ENCODE peak calls at places on chromosomes 6 and 20, in four cellular contexts. One of them, this sample, is unnamed.

GRCh38 chr6:16249971-16250370 is 11.6 kb downstream of the GMPR start:
- DNase-seq in AG10803: no peak
- DNase-seq in MM.1S: no peak
- DNase-seq in testis: no peak
- DNase-seq in this sample: no peak

GRCh38 chr20:34110025-34111013 is 1.7 kb downstream of the EIF2S2 start:
- DNase-seq in testis: no peak
- DNase-seq in AG10803: peak
- DNase-seq in MM.1S: peak
- DNase-seq in this sample: peak

GRCh38 chr6:162211022-162211421 is 516.5 kb downstream of the PRKN start:
- DNase-seq in AG10803: no peak
- DNase-seq in MM.1S: no peak
- DNase-seq in testis: no peak
- DNase-seq in this sample: no peak

GRCh38 chr6:22436134-22436533 is 133.2 kb upstream of the HDGFL1 start:
- DNase-seq in MM.1S: no peak
- DNase-seq in testis: no peak
- DNase-seq in AG10803: no peak
- DNase-seq in this sample: no peak

GRCh38 chr6:31497595-31498476 is at the start of gene MICB:
- DNase-seq in MM.1S: peak
- DNase-seq in AG10803: peak
- DNase-seq in testis: peak
- DNase-seq in this sample: peak

GRCh38 chr6:127937102-127937501 is 36.2 kb upstream of the THEMIS start:
- DNase-seq in MM.1S: no peak
- DNase-seq in testis: no peak
- DNase-seq in AG10803: peak
- DNase-seq in this sample: no peak

GRCh38 chr6:41602422-41602743 is 35.9 kb upstream of the MDFI start:
- DNase-seq in MM.1S: no peak
- DNase-seq in AG10803: no peak
- DNase-seq in testis: no peak
- DNase-seq in this sample: no peak

GRCh38 chr6:111918825-111919224 is 45.6 kb upstream of the FYN start:
- DNase-seq in MM.1S: no peak
- DNase-seq in AG10803: peak
- DNase-seq in testis: no peak
- DNase-seq in this sample: no peak

GRCh38 chr20:38855356-38855755 is 49.9 kb downstream of the PPP1R16B start:
- DNase-seq in MM.1S: no peak
- DNase-seq in testis: no peak
- DNase-seq in AG10803: peak
- DNase-seq in this sample: no peak

GRCh38 chr6:90284236-90284744 is 12.4 kb downstream of the BACH2 start:
- DNase-seq in AG10803: peak
- DNase-seq in testis: peak
- DNase-seq in MM.1S: peak
- DNase-seq in this sample: peak

GRCh38 chr20:61812771-61813485 is 252.8 kb downstream of the TAF4 start:
- DNase-seq in MM.1S: no peak
- DNase-seq in AG10803: no peak
- DNase-seq in testis: no peak
- DNase-seq in this sample: no peak

GRCh38 chr6:166906376-166907044 is 49.8 kb downstream of the RNASET2 start:
- DNase-seq in MM.1S: no peak
- DNase-seq in AG10803: no peak
- DNase-seq in testis: no peak
- DNase-seq in this sample: no peak

GRCh38 chr6:111721677-111722219 is 116.1 kb upstream of the TRAF3IP2 start:
- DNase-seq in MM.1S: peak
- DNase-seq in testis: peak
- DNase-seq in AG10803: peak
- DNase-seq in this sample: peak

GRCh38 chr6:127851197-127851596 is 49.7 kb downstream of the THEMIS start:
- DNase-seq in testis: no peak
- DNase-seq in AG10803: peak
- DNase-seq in MM.1S: no peak
- DNase-seq in this sample: no peak

GRCh38 chr6:170052991-170053821 is 237.7 kb downstream of the DLL1 start:
- DNase-seq in AG10803: no peak
- DNase-seq in MM.1S: no peak
- DNase-seq in testis: peak
- DNase-seq in this sample: no peak

GRCh38 chr6:53603381-53604121 is 58.6 kb upstream of the GCLC start:
- DNase-seq in AG10803: peak
- DNase-seq in MM.1S: no peak
- DNase-seq in testis: peak
- DNase-seq in this sample: no peak

GRCh38 chr6:157266274-157267101 is 56.8 kb downstream of the TMEM242 start:
- DNase-seq in MM.1S: no peak
- DNase-seq in AG10803: no peak
- DNase-seq in testis: no peak
- DNase-seq in this sample: no peak

GRCh38 chr6:35017461-35018183 is 123.5 kb downstream of the TCP11 start:
- DNase-seq in testis: peak
- DNase-seq in MM.1S: no peak
- DNase-seq in AG10803: peak
- DNase-seq in this sample: no peak
- H3K4me3 ChIP-seq in testis: peak
- H3K4me3 ChIP-seq in MM.1S: no peak
- H3K4me3 ChIP-seq in AG10803: peak
- H3K4me3 ChIP-seq in this sample: no peak

GRCh38 chr6:24564081-24564480 is 69.3 kb downstream of the ALDH5A1 start:
- DNase-seq in MM.1S: no peak
- DNase-seq in AG10803: no peak
- DNase-seq in testis: no peak
- DNase-seq in this sample: no peak
- H3K4me3 ChIP-seq in MM.1S: no peak
- H3K4me3 ChIP-seq in AG10803: no peak
- H3K4me3 ChIP-seq in testis: no peak
- H3K4me3 ChIP-seq in this sample: no peak

DNA sequence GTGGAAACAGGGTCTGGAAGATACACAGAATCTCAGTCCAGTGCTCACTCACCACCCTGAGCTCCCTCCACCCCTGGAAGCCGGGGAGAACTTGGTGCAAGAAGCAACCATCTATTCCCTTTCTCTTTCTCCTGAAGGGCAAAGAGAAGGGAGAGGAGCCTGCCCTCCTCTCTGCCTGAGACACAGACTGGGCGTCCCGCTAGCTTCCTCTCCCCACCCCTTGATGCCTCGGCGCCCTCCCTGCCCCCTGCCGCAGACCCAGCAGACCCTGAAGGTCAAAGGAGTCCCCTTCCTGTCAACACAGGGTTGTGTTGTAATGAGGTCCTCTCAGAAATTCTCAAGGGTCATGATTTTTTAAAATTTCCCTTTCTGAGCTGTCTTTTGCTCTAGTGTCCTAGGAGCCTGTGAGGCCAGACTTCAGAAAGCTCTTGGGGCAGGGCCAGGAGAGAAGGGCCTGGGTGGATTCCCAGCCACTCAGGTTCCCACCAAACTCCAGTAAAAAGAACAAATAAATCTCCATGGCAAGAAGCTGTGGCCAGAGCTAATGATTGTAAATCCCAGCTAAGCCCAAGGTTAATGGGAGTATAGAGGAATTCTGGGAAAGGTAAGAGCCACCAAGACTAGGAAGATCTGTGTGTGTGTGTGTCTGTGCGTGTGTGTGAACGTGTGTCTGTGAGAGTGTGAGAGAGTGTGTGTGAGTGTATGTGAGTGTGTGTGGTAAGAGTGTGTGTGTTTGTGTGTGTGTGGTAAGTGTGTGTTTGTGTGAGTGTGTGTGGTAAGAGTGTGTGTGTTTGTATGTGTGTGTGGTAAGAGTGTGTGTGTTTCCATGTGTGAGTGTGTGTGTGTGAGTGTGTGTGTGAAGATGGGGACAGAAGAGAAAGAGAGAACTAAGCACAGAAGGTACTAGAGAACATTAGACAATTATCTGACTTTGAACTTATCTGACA is 1.0 kb upstream of the JPH2 start:
- DNase-seq in testis: no peak
- DNase-seq in AG10803: peak
- DNase-seq in MM.1S: no peak
- DNase-seq in this sample: peak
- H3K4me3 ChIP-seq in testis: peak
- H3K4me3 ChIP-seq in AG10803: peak
- H3K4me3 ChIP-seq in MM.1S: no peak
- H3K4me3 ChIP-seq in this sample: no peak

DNA sequence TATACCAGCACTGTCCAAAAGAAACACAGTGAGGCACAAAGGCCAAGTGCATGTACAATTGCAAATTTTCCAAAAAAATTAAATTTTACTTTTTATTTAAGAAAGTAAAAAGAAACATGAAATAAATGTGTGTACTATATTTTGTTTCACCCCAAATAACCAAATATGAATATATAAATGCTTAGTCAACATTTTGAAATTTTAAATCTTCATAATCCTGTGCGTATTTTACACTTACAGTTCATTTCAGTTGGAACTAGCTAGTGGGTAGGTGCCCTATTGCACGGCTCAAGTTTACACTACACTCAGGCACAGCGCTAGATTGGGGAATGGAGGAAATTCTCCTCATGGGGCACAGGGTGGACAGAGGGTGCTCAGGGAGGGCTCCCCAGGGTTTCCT is 18.0 kb upstream of the BTN3A3 start:
- DNase-seq in testis: no peak
- DNase-seq in MM.1S: no peak
- DNase-seq in AG10803: no peak
- DNase-seq in this sample: no peak
- H3K4me3 ChIP-seq in testis: no peak
- H3K4me3 ChIP-seq in MM.1S: peak
- H3K4me3 ChIP-seq in AG10803: peak
- H3K4me3 ChIP-seq in this sample: peak

GRCh38 chr20:36155629-36155971 is 1.1 kb downstream of the EPB41L1 start:
- DNase-seq in testis: no peak
- DNase-seq in MM.1S: no peak
- DNase-seq in AG10803: no peak
- DNase-seq in this sample: no peak
- H3K4me3 ChIP-seq in testis: no peak
- H3K4me3 ChIP-seq in MM.1S: no peak
- H3K4me3 ChIP-seq in AG10803: peak
- H3K4me3 ChIP-seq in this sample: no peak

GRCh38 chr6:13012977-13013680 is 296.6 kb downstream of the PHACTR1 start:
- DNase-seq in AG10803: no peak
- DNase-seq in testis: peak
- DNase-seq in MM.1S: no peak
- DNase-seq in this sample: no peak
- H3K4me3 ChIP-seq in AG10803: peak
- H3K4me3 ChIP-seq in testis: peak
- H3K4me3 ChIP-seq in MM.1S: peak
- H3K4me3 ChIP-seq in this sample: no peak

GRCh38 chr20:26209171-26209941 is 512.7 kb upstream of the ZNF337 start:
- DNase-seq in testis: peak
- DNase-seq in AG10803: peak
- DNase-seq in MM.1S: no peak
- DNase-seq in this sample: peak

GRCh38 chr20:26207237-26207966 is 510.7 kb upstream of the ZNF337 start:
- DNase-seq in AG10803: no peak
- DNase-seq in MM.1S: no peak
- DNase-seq in testis: no peak
- DNase-seq in this sample: no peak

GRCh38 chr20:26205350-26205749 is 508.7 kb upstream of the ZNF337 start:
- DNase-seq in MM.1S: no peak
- DNase-seq in AG10803: no peak
- DNase-seq in testis: no peak
- DNase-seq in this sample: no peak

DNA sequence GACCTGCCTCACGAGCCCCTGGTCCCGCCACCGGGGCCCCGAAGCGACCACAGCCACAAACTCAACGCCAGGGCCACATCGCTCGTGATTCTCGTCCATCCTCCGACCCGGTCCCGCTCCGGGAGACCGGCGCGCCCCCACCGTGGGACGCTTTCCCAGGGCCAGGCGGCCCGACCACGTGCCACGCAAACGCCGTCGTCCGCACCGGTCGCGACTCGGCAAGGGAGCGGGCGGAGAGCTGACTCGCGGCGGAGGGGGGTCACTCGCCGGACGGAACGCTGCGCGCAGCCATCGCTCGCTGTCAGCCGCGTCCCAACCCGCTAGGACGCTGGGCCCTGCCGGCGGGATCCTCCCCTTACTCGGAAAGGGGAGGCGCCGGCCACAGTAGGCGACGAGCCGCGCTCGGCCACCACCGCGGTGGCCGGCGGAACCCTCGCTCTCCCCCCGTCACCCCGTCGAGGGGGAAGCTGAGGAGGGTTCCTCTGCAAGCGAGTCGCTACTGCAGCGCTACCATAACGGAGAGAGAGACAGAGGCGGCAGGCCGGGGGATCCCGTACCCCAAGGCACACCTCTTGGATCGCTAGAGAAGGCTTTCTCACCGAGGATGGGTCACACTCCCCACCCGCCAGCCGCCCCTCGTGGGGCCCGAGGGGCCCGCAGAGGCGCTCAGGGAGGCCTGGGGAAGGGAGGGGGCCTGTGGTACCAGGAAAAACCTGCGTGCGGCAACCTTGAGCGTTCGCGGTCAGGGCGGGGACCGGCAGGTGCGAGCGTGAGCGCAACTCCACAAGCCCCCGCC is 511.8 kb upstream of the ZNF337 start:
- DNase-seq in MM.1S: no peak
- DNase-seq in AG10803: no peak
- DNase-seq in testis: peak
- DNase-seq in this sample: peak
- H3K4me3 ChIP-seq in MM.1S: no peak
- H3K4me3 ChIP-seq in AG10803: peak
- H3K4me3 ChIP-seq in testis: peak
- H3K4me3 ChIP-seq in this sample: no peak